ENCODE peak calls at places on chromosomes 3 and 15, in five cellular contexts. K is H7, L is fibroblast of mammary gland, E is neural crest cell, H is stomach. U is an unnamed sample.

GRCh38 chr3:152105446-152105845 is 163.3 kb upstream of the MBNL1 start:
- DNase-seq in K (no peak), L (no peak), E (no peak), H (no peak), U (no peak)

GRCh38 chr15:89419370-89419984 is 76.9 kb downstream of the RHCG start:
- DNase-seq in K (peak), L (peak), E (peak), H (no peak), U (peak)

GRCh38 chr15:68340711-68341671 is 63.4 kb downstream of the FEM1B start:
- DNase-seq in K (no peak), L (no peak), E (no peak), H (no peak), U (no peak)

GRCh38 chr3:119331661-119332060 is 37.5 kb downstream of the ARHGAP31 start:
- DNase-seq in K (no peak), L (peak), E (no peak), H (no peak), U (no peak)

GRCh38 chr3:137764001-137764433 is at the start of gene SOX14:
- DNase-seq in K (peak), L (no peak), E (no peak), H (peak), U (no peak)

GRCh38 chr3:104132566-104132997 is 1234.1 kb upstream of the ALCAM start:
- DNase-seq in K (no peak), L (no peak), E (no peak), H (no peak), U (no peak)

GRCh38 chr3:28077566-28077965 is 163.9 kb upstream of the CMC1 start:
- DNase-seq in K (peak), L (peak), E (no peak), H (no peak), U (peak)

GRCh38 chr15:24675332-24676144 is at the start of gene NPAP1:
- DNase-seq in K (peak), L (no peak), E (no peak), H (no peak), U (no peak)

GRCh38 chr3:182241777-182242556 is 530.2 kb downstream of the SOX2 start:
- DNase-seq in K (no peak), L (peak), E (peak), H (no peak), U (no peak)

GRCh38 chr3:72306800-72307341 is 521.9 kb upstream of the PROK2 start:
- DNase-seq in K (peak), L (peak), E (no peak), H (no peak), U (peak)

GRCh38 chr15:94206463-94207167 is 24.7 kb upstream of the MCTP2 start:
- DNase-seq in K (no peak), L (peak), E (no peak), H (no peak), U (peak)

GRCh38 chr3:112056451-112056929 is 22.0 kb downstream of the TMPRSS7 start:
- DNase-seq in K (no peak), L (peak), E (no peak), H (peak), U (peak)

GRCh38 chr3:190130700-190131099 is 10.0 kb upstream of the P3H2 start:
- DNase-seq in K (no peak), L (peak), E (no peak), H (no peak), U (no peak)

GRCh38 chr15:99409097-99409473 is 156.7 kb upstream of the MEF2A start:
- DNase-seq in K (peak), L (peak), E (no peak), H (peak), U (peak)

GRCh38 chr3:83317605-83318004 is 1556.2 kb upstream of the GBE1 start:
- DNase-seq in K (peak), L (no peak), E (no peak), H (no peak), U (no peak)

GRCh38 chr3:50410593-50411139 is 51.3 kb upstream of the TMEM115 start:
- DNase-seq in K (no peak), L (no peak), E (no peak), H (no peak), U (no peak)

GRCh38 chr15:81341351-81341750 is 17.4 kb upstream of the STARD5 start:
- DNase-seq in K (no peak), L (no peak), E (no peak), H (no peak), U (no peak)

GRCh38 chr3:114294940-114295480 is 1.2 kb downstream of the TIGIT start:
- DNase-seq in K (no peak), L (no peak), E (no peak), H (no peak), U (no peak)

GRCh38 chr15:24862726-24863521 is 91.9 kb upstream of the SNRPN start:
- DNase-seq in K (no peak), L (no peak), E (no peak), H (no peak), U (no peak)

GRCh38 chr15:68271854-68272471 is 5.6 kb upstream of the FEM1B start:
- DNase-seq in K (peak), L (peak), E (no peak), H (no peak), U (peak)

GRCh38 chr15:62327386-62327785 is 162.3 kb upstream of the C2CD4B start:
- DNase-seq in K (no peak), L (no peak), E (no peak), H (no peak), U (no peak)

GRCh38 chr15:44501768-44502366 is 35.1 kb upstream of the EIF3J start:
- DNase-seq in K (peak), L (peak), E (no peak), H (no peak), U (peak)

GRCh38 chr3:124701687-124702086 is 28.6 kb upstream of the UMPS start:
- DNase-seq in K (no peak), L (peak), E (no peak), H (no peak), U (peak)

GRCh38 chr15:58146734-58147133 is 8.6 kb downstream of the AQP9 start:
- DNase-seq in K (no peak), L (peak), E (no peak), H (no peak), U (peak)

GRCh38 chr15:84929795-84930371 is 45.4 kb downstream of the SLC28A1 start:
- DNase-seq in K (no peak), L (peak), E (no peak), H (peak), U (peak)

GRCh38 chr15:81575436-81576123 is 201.6 kb upstream of the TMC3 start:
- DNase-seq in K (no peak), L (peak), E (no peak), H (no peak), U (peak)

GRCh38 chr15:87896926-87897325 is 359.6 kb downstream of the NTRK3 start:
- DNase-seq in K (no peak), L (no peak), E (no peak), H (no peak), U (no peak)

GRCh38 chr3:156792114-156792513 is 34.0 kb upstream of the LEKR1 start:
- DNase-seq in K (no peak), L (no peak), E (no peak), H (no peak), U (no peak)

GRCh38 chr3:10753964-10754363 is 62.1 kb upstream of the SLC6A11 start:
- DNase-seq in K (peak), L (peak), E (peak), H (no peak), U (peak)